ENCODE peak calls at places on chromosomes 16 and 17, in four cellular contexts. One of them, this sample, is unnamed.

GRCh38 chr17:51461578-51462004 is 201.2 kb downstream of the UTP18 start:
- DNase-seq in H1: peak; percentile 29
- DNase-seq in K562: peak; percentile 76
- DNase-seq in HCT116: peak; percentile 78
- DNase-seq in this sample: peak; percentile 27

GRCh38 chr16:1125471-1125870 is 27.4 kb upstream of the CACNA1H start:
- DNase-seq in H1: no peak
- DNase-seq in K562: peak; percentile 67
- DNase-seq in HCT116: peak; percentile 43
- DNase-seq in this sample: no peak

GRCh38 chr17:46141645-46142044 is 51.6 kb downstream of the KANSL1 start:
- DNase-seq in H1: no peak
- DNase-seq in K562: no peak
- DNase-seq in HCT116: no peak
- DNase-seq in this sample: no peak

GRCh38 chr17:58200024-58200633 is 7.6 kb downstream of the EPX start:
- DNase-seq in H1: peak; percentile 27
- DNase-seq in K562: peak; percentile 63
- DNase-seq in HCT116: peak; percentile 63
- DNase-seq in this sample: no peak

GRCh38 chr17:65177901-65178300 is 40.7 kb downstream of the RGS9 start:
- DNase-seq in H1: no peak
- DNase-seq in K562: no peak
- DNase-seq in HCT116: no peak
- DNase-seq in this sample: no peak

GRCh38 chr17:56185491-56185890 is 32.2 kb downstream of the ANKFN1 start:
- DNase-seq in H1: no peak
- DNase-seq in K562: no peak
- DNase-seq in HCT116: no peak
- DNase-seq in this sample: no peak

GRCh38 chr17:64095144-64095882 is 34.6 kb downstream of the ERN1 start:
- DNase-seq in H1: peak; percentile 7
- DNase-seq in K562: no peak
- DNase-seq in HCT116: peak; percentile 75
- DNase-seq in this sample: no peak

GRCh38 chr17:65750678-65751077 is 189.2 kb upstream of the AXIN2 start:
- DNase-seq in H1: no peak
- DNase-seq in K562: no peak
- DNase-seq in HCT116: peak; percentile 93
- DNase-seq in this sample: peak; percentile 12

GRCh38 chr17:57874434-57875108 is 24.7 kb upstream of the MRPS23 start:
- DNase-seq in H1: peak; percentile 64
- DNase-seq in K562: no peak
- DNase-seq in HCT116: no peak
- DNase-seq in this sample: no peak

GRCh38 chr17:17455173-17455572 is 21.6 kb upstream of the MED9 start:
- DNase-seq in H1: no peak
- DNase-seq in K562: no peak
- DNase-seq in HCT116: no peak
- DNase-seq in this sample: no peak
- TF ChIP-seq SIN3A in H1: no peak
- TF ChIP-seq SIN3A in K562: no peak
- TF ChIP-seq SIN3A in HCT116: no peak
- TF ChIP-seq SIN3A in this sample: no peak

DNA sequence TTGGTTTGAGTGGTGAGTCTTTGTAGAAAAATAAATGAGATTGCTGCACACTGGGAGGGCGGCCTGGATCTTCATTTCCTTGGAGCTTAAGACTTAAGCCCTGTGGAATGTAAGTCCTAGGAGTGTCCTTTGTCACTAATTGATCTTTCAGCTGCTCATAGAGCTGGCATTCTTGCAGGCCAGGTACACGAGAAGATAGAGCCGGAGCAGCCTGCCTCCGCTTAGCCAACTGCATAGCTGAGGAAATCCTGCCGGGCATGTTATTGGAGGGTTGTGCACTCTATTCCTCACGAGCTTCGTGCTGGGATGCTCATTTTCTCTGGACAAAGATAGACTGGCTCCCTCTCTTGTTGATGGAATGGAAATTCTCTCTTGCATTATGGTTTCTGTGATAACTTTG is 76.8 kb downstream of the RPA1 start:
- DNase-seq in H1: no peak
- DNase-seq in K562: no peak
- DNase-seq in HCT116: no peak
- DNase-seq in this sample: no peak
- H3K4me1 ChIP-seq in H1: peaks cover 4% of the 10 kb centered on the region
- H3K4me1 ChIP-seq in K562: no peaks in the 10 kb centered on the region
- H3K4me1 ChIP-seq in HCT116: no peaks in the 10 kb centered on the region
- H3K4me1 ChIP-seq in this sample: no peaks in the 10 kb centered on the region

GRCh38 chr17:54455251-54455868 is 445.3 kb upstream of the TOM1L1 start:
- DNase-seq in H1: no peak
- DNase-seq in K562: no peak
- DNase-seq in HCT116: no peak
- DNase-seq in this sample: no peak
- H3K9me3 ChIP-seq in H1: peaks cover 40% of the 10 kb centered on the region
- H3K9me3 ChIP-seq in K562: no peaks in the 10 kb centered on the region
- H3K9me3 ChIP-seq in HCT116: peaks cover 59% of the 10 kb centered on the region
- H3K9me3 ChIP-seq in this sample: peaks cover 18% of the 10 kb centered on the region

GRCh38 chr17:48593840-48594411 is 347 bp upstream of the HOXB5 start:
- DNase-seq in H1: peak; percentile 51
- DNase-seq in K562: peak; percentile 84
- DNase-seq in HCT116: no peak
- DNase-seq in this sample: no peak
- TF ChIP-seq SIN3A in H1: no peak
- TF ChIP-seq SIN3A in K562: no peak
- TF ChIP-seq SIN3A in HCT116: no peak
- TF ChIP-seq SIN3A in this sample: peak; percentile 91